ENCODE peak calls at places on chromosome 12, in five cellular contexts. P is endothelial cell of umbilical vein, V is right atrium auricular region, T is heart right ventricle, E is psoas muscle. N is an unnamed sample.

GRCh38 chr12:108840605-108841328 is 16.6 kb downstream of the SSH1 start:
- DNase-seq in P (no peak), V (no peak), T (no peak), E (no peak), N (no peak)

GRCh38 chr12:38386238-38386985 is 69.8 kb downstream of the ALG10B start:
- DNase-seq in P (no peak), V (no peak), T (no peak), E (no peak), N (no peak)

GRCh38 chr12:117872521-117873169 is 96.1 kb downstream of the KSR2 start:
- DNase-seq in P (no peak), V (no peak), T (no peak), E (no peak), N (no peak)

GRCh38 chr12:108615918-108616317 is 17.8 kb downstream of the SELPLG start:
- DNase-seq in P (no peak), V (no peak), T (no peak), E (no peak), N (no peak)

GRCh38 chr12:53231859-53232640 is at the start of gene RARG:
- DNase-seq in P (no peak), V (peak), T (no peak), E (peak), N (peak)

GRCh38 chr12:28507055-28507454 is 316.8 kb downstream of the CCDC91 start:
- DNase-seq in P (no peak), V (no peak), T (no peak), E (no peak), N (no peak)

GRCh38 chr12:130826151-130826801 is 12.8 kb downstream of the STX2 start:
- DNase-seq in P (peak), V (no peak), T (no peak), E (peak), N (peak)

GRCh38 chr12:22051114-22051698 is 5.2 kb downstream of the CMAS start:
- DNase-seq in P (no peak), V (no peak), T (no peak), E (no peak), N (no peak)

GRCh38 chr12:14769837-14770494 is 33.3 kb downstream of the WBP11 start:
- DNase-seq in P (peak), V (peak), T (peak), E (peak), N (peak)

GRCh38 chr12:103249614-103250013 is 246.2 kb downstream of the C12orf42 start:
- DNase-seq in P (no peak), V (no peak), T (no peak), E (no peak), N (no peak)
- H3K27ac ChIP-seq in P (no peak), V (no peak), T (no peak), E (no peak), N (no peak)

DNA sequence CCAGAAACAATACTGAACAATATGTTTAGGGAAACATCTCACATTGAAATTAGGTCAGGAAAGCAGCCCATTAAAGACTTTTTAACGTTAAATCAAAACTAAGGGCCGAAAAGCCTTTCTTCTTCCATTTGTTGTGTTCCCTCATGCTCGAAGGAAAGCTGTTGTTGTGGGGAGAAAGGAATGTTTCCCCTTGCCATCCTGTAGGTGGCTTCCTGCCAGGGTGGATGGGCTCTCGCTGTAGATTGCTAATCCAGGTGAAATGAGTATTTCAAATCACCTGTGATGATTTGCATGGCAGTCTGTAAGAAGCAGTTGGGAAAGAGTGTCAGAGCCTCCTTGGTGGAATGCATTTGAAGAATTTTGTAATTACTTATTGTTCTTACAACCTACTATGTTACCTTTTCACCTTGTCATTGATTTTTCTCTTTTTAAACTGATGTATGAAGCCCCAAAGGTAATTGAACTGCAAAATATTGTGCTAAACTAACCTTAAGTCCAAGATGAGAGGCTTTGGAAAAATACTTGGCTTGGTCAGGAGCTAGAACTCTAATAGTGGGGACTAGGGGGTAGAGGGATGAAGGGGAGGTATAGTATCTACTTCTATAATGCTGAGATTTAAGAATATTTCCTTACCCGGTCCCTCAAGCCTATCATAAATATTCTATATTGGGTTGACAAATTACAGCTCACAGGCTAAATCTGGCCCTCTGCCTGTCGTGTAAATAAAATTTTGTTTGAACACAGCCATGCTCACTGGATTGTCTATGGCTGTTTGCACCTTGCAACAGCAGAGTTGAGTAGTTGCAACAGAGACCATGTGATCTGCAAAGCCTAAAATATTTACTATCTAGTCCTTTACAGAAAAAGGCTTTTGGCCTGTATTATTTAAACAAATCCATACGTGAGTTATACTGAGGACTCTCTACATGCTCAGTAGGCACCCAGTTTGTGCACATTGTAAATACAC is 7.7 kb upstream of the DCP1B start:
- DNase-seq in P (no peak), V (no peak), T (no peak), E (no peak), N (no peak)
- TF ChIP-seq CTCF in P (no peak), V (no peak), T (no peak), E (no peak), N (no peak)

DNA sequence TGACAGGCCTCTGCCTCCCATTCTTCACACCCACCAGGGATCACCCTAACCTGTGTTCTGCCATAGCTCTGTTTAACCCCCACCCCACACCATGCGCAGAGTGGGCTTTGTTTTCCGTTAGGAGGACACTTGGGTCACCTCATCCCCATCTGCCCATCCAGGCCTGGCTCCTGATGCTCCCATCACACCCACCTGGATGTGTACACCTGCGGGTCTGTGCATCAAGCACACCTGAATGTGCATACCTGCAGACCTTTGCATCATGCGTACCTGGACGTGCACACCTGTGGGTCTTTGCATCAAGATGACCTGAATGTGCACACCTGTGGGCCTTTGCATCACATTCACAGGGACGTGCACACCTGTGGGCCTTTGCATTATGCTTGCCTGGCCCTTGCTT is 835.8 kb upstream of the TMEM132C start:
- DNase-seq in P (no peak), V (no peak), T (no peak), E (no peak), N (no peak)
- H3K4me3 ChIP-seq in P (no peak), V (no peak), T (no peak), E (no peak), N (no peak)

DNA sequence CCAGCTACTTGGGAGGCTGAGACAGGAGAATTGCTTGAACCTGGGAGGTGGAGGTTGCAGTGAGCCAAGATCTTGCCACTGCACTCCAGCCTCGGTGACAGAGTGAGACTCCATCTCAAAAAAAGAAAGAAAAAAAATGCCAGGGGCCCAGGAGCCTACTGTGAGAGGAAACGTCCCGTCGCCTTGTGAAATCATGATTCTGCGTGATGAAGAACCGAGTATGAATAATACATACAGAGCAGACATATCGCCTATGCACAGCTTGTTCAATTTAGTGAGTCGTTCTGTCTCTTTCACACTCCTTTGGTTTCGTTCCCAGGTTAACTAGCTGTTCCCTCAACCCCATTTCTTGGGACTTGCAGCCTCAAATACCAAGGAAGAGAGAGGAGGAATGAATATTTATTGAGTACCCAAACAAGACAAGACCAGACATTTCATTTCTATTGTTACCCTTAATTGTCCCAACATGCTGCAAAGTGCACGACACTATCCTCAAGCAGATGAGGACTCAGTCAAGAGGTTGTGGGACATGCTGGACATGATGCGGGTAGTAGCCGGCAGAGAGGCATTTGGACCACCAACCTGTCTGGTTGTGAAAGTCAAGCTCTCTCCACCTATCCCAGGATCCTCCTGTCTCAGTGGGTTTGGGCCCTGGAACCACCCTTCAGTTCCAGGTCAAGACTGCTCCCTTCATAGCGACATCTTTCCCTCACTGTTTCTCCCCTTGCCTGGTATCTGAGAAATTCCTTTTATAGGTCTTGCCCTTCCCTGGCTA is 8.6 kb upstream of the CD27 start:
- DNase-seq in P (no peak), V (no peak), T (no peak), E (no peak), N (no peak)
- H3K27ac ChIP-seq in P (no peak), V (no peak), T (no peak), E (no peak), N (no peak)

GRCh38 chr12:95858451-95859343 is at the start of gene SNRPF:
- DNase-seq in P (peak), V (peak), T (peak), E (peak), N (peak)
- TF ChIP-seq CTCF in P (peak), V (peak), T (peak), E (no peak), N (no peak)

DNA sequence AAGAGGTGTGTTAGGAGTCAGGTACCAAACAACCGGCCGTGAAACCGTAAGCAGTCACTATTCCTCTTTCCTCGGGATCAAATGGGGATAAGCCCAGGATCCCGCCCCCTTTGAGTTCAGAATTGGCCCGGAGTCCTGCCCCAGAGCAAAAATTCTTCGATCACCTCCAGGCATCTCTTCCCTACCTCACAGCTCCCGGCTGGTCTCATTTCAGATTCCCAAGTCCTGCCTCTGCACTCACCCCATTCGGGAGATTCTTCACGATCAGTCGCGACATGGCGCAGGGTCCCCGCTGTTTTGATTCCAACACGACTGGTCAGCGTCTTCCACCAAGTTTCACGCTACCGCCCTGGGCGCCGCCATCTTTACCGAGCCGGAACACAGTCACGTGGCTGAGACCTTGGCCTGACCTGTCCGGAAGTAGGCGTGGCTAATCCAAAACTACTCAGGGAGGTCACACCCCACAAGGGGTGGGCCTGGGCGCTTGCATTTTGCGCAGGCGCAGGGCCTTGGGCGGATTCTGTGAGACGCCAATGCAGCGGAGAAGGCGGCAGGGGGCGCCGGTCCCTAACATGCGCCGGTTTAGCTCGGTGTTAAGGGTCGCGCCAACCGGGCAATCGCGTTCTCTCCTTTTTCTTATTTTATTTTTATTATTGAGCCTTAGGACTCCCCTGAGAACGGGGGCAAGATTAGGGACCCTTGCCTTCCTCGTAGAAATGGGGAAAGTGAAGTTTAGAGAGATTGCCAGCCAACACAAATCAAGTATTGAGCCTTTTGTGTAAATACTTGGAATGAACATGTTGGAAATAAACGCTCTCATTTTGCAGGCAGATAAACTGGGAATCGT is at the start of gene RBM19:
- DNase-seq in P (peak), V (peak), T (peak), E (peak), N (peak)
- H3K4me3 ChIP-seq in P (peak), V (peak), T (peak), E (peak), N (peak)

GRCh38 chr12:76688627-76689026 is 75.3 kb upstream of the ZDHHC17 start:
- DNase-seq in P (no peak), V (no peak), T (no peak), E (no peak), N (no peak)

GRCh38 chr12:76685246-76685678 is 78.7 kb upstream of the ZDHHC17 start:
- DNase-seq in P (peak), V (peak), T (peak), E (peak), N (no peak)

GRCh38 chr12:76690916-76691700 is 72.8 kb upstream of the ZDHHC17 start:
- DNase-seq in P (no peak), V (no peak), T (no peak), E (no peak), N (no peak)

GRCh38 chr12:76688001-76688400 is 75.9 kb upstream of the ZDHHC17 start:
- DNase-seq in P (peak), V (no peak), T (no peak), E (no peak), N (no peak)
- H3K27ac ChIP-seq in P (no peak), V (no peak), T (peak), E (no peak), N (no peak)

GRCh38 chr12:68423175-68423574 is 91.0 kb upstream of the MDM1 start:
- DNase-seq in P (peak), V (no peak), T (peak), E (no peak), N (no peak)
- TF ChIP-seq CTCF in P (no peak), V (no peak), T (no peak), E (no peak), N (no peak)

GRCh38 chr12:121980892-121981272 is 40.8 kb upstream of the BCL7A start:
- DNase-seq in P (no peak), V (no peak), T (no peak), E (no peak), N (no peak)

GRCh38 chr12:121982950-121983349 is 38.7 kb upstream of the BCL7A start:
- DNase-seq in P (no peak), V (no peak), T (no peak), E (no peak), N (no peak)

GRCh38 chr12:121983546-121984205 is 38.0 kb upstream of the BCL7A start:
- DNase-seq in P (no peak), V (no peak), T (no peak), E (no peak), N (no peak)

GRCh38 chr12:121981456-121981855 is 40.2 kb upstream of the BCL7A start:
- DNase-seq in P (no peak), V (no peak), T (no peak), E (no peak), N (no peak)

DNA sequence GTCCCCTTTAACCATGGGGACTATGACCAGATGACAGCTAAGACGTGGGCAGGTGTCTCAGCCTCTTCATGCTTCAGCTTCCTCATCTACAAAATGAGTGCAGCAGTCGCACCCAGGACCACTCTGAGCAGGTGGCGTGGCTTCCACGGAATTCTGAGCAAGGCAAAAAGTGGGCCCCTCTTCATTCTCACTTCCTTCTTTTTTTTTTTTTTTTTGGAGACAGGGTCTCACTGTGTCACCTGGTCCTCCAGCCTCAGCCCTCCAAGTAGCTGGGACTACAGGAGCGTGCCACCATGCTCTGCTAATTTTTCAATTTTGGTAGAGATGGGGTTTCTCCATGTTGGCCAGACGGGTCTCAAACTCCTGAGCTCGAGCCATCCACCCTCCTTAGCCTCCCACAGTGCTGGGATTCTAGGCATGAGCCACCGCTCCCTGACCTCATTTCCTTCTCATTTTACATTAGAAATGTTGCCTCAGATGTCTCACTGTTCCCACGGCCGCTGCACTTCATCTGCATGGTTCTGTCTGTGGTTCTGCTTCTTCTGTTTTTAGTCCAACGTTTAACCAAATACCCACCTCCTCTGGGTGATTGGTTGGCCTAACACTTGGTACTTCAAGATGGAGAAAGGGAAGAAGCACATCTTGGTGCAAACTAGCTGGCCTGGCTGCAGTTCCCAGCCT is 41.3 kb upstream of the BCL7A start:
- DNase-seq in P (no peak), V (no peak), T (no peak), E (no peak), N (no peak)
- H3K4me3 ChIP-seq in P (no peak), V (no peak), T (no peak), E (no peak), N (no peak)

N was measured in coronary artery.